ENCODE peak calls at places on chromosomes 12 and 14, in four cellular contexts. D is GM12864; O is CD8-positive, alpha-beta T cell; Y is Kasumi-1. N is an unnamed sample.
A peak's percentile ranks its signal among the peaks of the same experiment; 100 is the strongest.

GRCh38 chr14:50559990-50560928 is at the start of gene ATL1:
- DNase-seq in D (no peak), O (peak; percentile 64), Y (peak; percentile 47), N (peak; percentile 46)

GRCh38 chr12:71708658-71709057 is 22.8 kb downstream of the TMEM19 start:
- DNase-seq in D (no peak), O (no peak), Y (no peak), N (no peak)

GRCh38 chr14:75715926-75716780 is 55.1 kb downstream of the TTLL5 start:
- DNase-seq in D (no peak), O (no peak), Y (no peak), N (no peak)

GRCh38 chr12:56803750-56804149 is 40.6 kb downstream of the HSD17B6 start:
- DNase-seq in D (no peak), O (no peak), Y (no peak), N (no peak)

GRCh38 chr12:92775416-92775815 is 72.6 kb downstream of the PLEKHG7 start:
- DNase-seq in D (no peak), O (no peak), Y (no peak), N (no peak)

GRCh38 chr12:89316705-89317139 is 35.6 kb downstream of the DUSP6 start:
- DNase-seq in D (no peak), O (no peak), Y (no peak), N (no peak)

GRCh38 chr12:108852674-108853073 is 4.7 kb downstream of the SSH1 start:
- DNase-seq in D (no peak), O (no peak), Y (no peak), N (no peak)

GRCh38 chr14:64812412-64812811 is 67.3 kb downstream of the SPTB start:
- DNase-seq in D (peak; percentile 19), O (no peak), Y (no peak), N (peak; percentile 32)

GRCh38 chr12:3656946-3657622 is 95.8 kb downstream of the CRACR2A start:
- DNase-seq in D (no peak), O (no peak), Y (no peak), N (no peak)

GRCh38 chr14:21987937-21988336 is 314.3 kb upstream of the OR4E1 start:
- DNase-seq in D (no peak), O (no peak), Y (peak; percentile 39), N (no peak)

GRCh38 chr14:49549881-49550280 is 36.3 kb downstream of the RPS29 start:
- DNase-seq in D (no peak), O (no peak), Y (no peak), N (no peak)

GRCh38 chr12:47927346-47927745 is 22.6 kb upstream of the VDR start:
- DNase-seq in D (no peak), O (no peak), Y (no peak), N (no peak)

GRCh38 chr12:79776111-79776510 is 85.3 kb upstream of the PAWR start:
- DNase-seq in D (no peak), O (no peak), Y (no peak), N (no peak)

GRCh38 chr12:58341791-58342190 is 400.4 kb downstream of the ATP23 start:
- DNase-seq in D (no peak), O (no peak), Y (no peak), N (no peak)

GRCh38 chr14:104758981-104759975 is 6.3 kb downstream of the SIVA1 start:
- DNase-seq in D (no peak), O (no peak), Y (no peak), N (no peak)

N was measured in CD4-positive, alpha-beta memory T cell.